ENCODE peak calls at places on chromosomes 1 and 21, in nine cellular contexts. One of them, this sample, is unnamed.

GRCh38 chr1:155093938-155094621 is 15.4 kb downstream of the EFNA3 start:
- DNase-seq in NCI-H2081: peak; percentile 65
- DNase-seq in AML-193: peak; percentile 57
- DNase-seq in SHP77 treated with DMSO at 0.1 percent for 48 hours: peak; percentile 91
- DNase-seq in EL: peak; percentile 43
- DNase-seq in aorta: no peak
- DNase-seq in EH: peak; percentile 62
- DNase-seq in stimulated activated CD4-positive, alpha-beta T cell treated with anti-CD3 and anti-CD28 coated beads, Interleukin-2, amount 100 ng/mL, for 48 hours: no peak
- DNase-seq in caudate nucleus: peak; percentile 44
- DNase-seq in this sample: no peak

GRCh38 chr1:67715819-67716218 is 30.8 kb downstream of the GADD45A start:
- DNase-seq in EL: no peak
- DNase-seq in caudate nucleus: no peak
- DNase-seq in SHP77 treated with DMSO at 0.1 percent for 48 hours: no peak
- DNase-seq in stimulated activated CD4-positive, alpha-beta T cell treated with anti-CD3 and anti-CD28 coated beads, Interleukin-2, amount 100 ng/mL, for 48 hours: no peak
- DNase-seq in aorta: no peak
- DNase-seq in NCI-H2081: no peak
- DNase-seq in AML-193: no peak
- DNase-seq in EH: no peak
- DNase-seq in this sample: no peak

GRCh38 chr21:46390603-46391545 is 66.9 kb downstream of the PCNT start:
- DNase-seq in AML-193: no peak
- DNase-seq in EL: no peak
- DNase-seq in stimulated activated CD4-positive, alpha-beta T cell treated with anti-CD3 and anti-CD28 coated beads, Interleukin-2, amount 100 ng/mL, for 48 hours: no peak
- DNase-seq in SHP77 treated with DMSO at 0.1 percent for 48 hours: no peak
- DNase-seq in NCI-H2081: no peak
- DNase-seq in EH: no peak
- DNase-seq in aorta: no peak
- DNase-seq in caudate nucleus: no peak
- DNase-seq in this sample: no peak

GRCh38 chr1:201405484-201405831 is 6.3 kb upstream of the LAD1 start:
- DNase-seq in NCI-H2081: no peak
- DNase-seq in caudate nucleus: no peak
- DNase-seq in EL: no peak
- DNase-seq in aorta: no peak
- DNase-seq in SHP77 treated with DMSO at 0.1 percent for 48 hours: no peak
- DNase-seq in EH: no peak
- DNase-seq in AML-193: no peak
- DNase-seq in stimulated activated CD4-positive, alpha-beta T cell treated with anti-CD3 and anti-CD28 coated beads, Interleukin-2, amount 100 ng/mL, for 48 hours: no peak
- DNase-seq in this sample: no peak

GRCh38 chr1:10980094-10980577 is 32.3 kb upstream of the TARDBP start:
- DNase-seq in NCI-H2081: no peak
- DNase-seq in EH: peak; percentile 77
- DNase-seq in aorta: peak; percentile 91
- DNase-seq in stimulated activated CD4-positive, alpha-beta T cell treated with anti-CD3 and anti-CD28 coated beads, Interleukin-2, amount 100 ng/mL, for 48 hours: no peak
- DNase-seq in AML-193: no peak
- DNase-seq in SHP77 treated with DMSO at 0.1 percent for 48 hours: no peak
- DNase-seq in EL: peak; percentile 84
- DNase-seq in caudate nucleus: peak; percentile 72
- DNase-seq in this sample: peak; percentile 78

GRCh38 chr1:65065535-65066378 is 82.2 kb upstream of the AK4 start:
- DNase-seq in aorta: peak; percentile 64
- DNase-seq in EH: no peak
- DNase-seq in caudate nucleus: peak; percentile 53
- DNase-seq in stimulated activated CD4-positive, alpha-beta T cell treated with anti-CD3 and anti-CD28 coated beads, Interleukin-2, amount 100 ng/mL, for 48 hours: no peak
- DNase-seq in NCI-H2081: peak; percentile 13
- DNase-seq in AML-193: no peak
- DNase-seq in SHP77 treated with DMSO at 0.1 percent for 48 hours: peak; percentile 20
- DNase-seq in EL: no peak
- DNase-seq in this sample: no peak

GRCh38 chr1:97379387-97380075 is 541.3 kb downstream of the DPYD start:
- DNase-seq in stimulated activated CD4-positive, alpha-beta T cell treated with anti-CD3 and anti-CD28 coated beads, Interleukin-2, amount 100 ng/mL, for 48 hours: no peak
- DNase-seq in EH: peak; percentile 88
- DNase-seq in aorta: no peak
- DNase-seq in NCI-H2081: no peak
- DNase-seq in EL: peak; percentile 73
- DNase-seq in caudate nucleus: no peak
- DNase-seq in SHP77 treated with DMSO at 0.1 percent for 48 hours: no peak
- DNase-seq in AML-193: no peak
- DNase-seq in this sample: no peak

GRCh38 chr1:33277488-33278084 is 21.3 kb downstream of the ZNF362 start:
- DNase-seq in EL: no peak
- DNase-seq in stimulated activated CD4-positive, alpha-beta T cell treated with anti-CD3 and anti-CD28 coated beads, Interleukin-2, amount 100 ng/mL, for 48 hours: no peak
- DNase-seq in caudate nucleus: no peak
- DNase-seq in aorta: peak; percentile 24
- DNase-seq in NCI-H2081: no peak
- DNase-seq in EH: no peak
- DNase-seq in AML-193: no peak
- DNase-seq in SHP77 treated with DMSO at 0.1 percent for 48 hours: no peak
- DNase-seq in this sample: no peak

GRCh38 chr21:35697321-35697808 is 363.0 kb downstream of the SETD4 start:
- DNase-seq in stimulated activated CD4-positive, alpha-beta T cell treated with anti-CD3 and anti-CD28 coated beads, Interleukin-2, amount 100 ng/mL, for 48 hours: no peak
- DNase-seq in caudate nucleus: no peak
- DNase-seq in EH: peak; percentile 66
- DNase-seq in AML-193: no peak
- DNase-seq in SHP77 treated with DMSO at 0.1 percent for 48 hours: peak; percentile 51
- DNase-seq in aorta: peak; percentile 89
- DNase-seq in NCI-H2081: peak; percentile 68
- DNase-seq in EL: peak; percentile 53
- DNase-seq in this sample: peak; percentile 63

GRCh38 chr21:46569071-46569470 is 35.8 kb downstream of the S100B start:
- DNase-seq in stimulated activated CD4-positive, alpha-beta T cell treated with anti-CD3 and anti-CD28 coated beads, Interleukin-2, amount 100 ng/mL, for 48 hours: no peak
- DNase-seq in AML-193: no peak
- DNase-seq in EH: peak; percentile 67
- DNase-seq in aorta: no peak
- DNase-seq in caudate nucleus: no peak
- DNase-seq in EL: no peak
- DNase-seq in SHP77 treated with DMSO at 0.1 percent for 48 hours: no peak
- DNase-seq in NCI-H2081: no peak
- DNase-seq in this sample: no peak

GRCh38 chr1:51910182-51910581 is 31.7 kb upstream of the NRDC start:
- DNase-seq in AML-193: no peak
- DNase-seq in caudate nucleus: no peak
- DNase-seq in EL: no peak
- DNase-seq in EH: no peak
- DNase-seq in SHP77 treated with DMSO at 0.1 percent for 48 hours: no peak
- DNase-seq in stimulated activated CD4-positive, alpha-beta T cell treated with anti-CD3 and anti-CD28 coated beads, Interleukin-2, amount 100 ng/mL, for 48 hours: no peak
- DNase-seq in NCI-H2081: no peak
- DNase-seq in aorta: no peak
- DNase-seq in this sample: no peak

GRCh38 chr1:7220007-7220406 is 434.8 kb downstream of the CAMTA1 start:
- DNase-seq in aorta: no peak
- DNase-seq in stimulated activated CD4-positive, alpha-beta T cell treated with anti-CD3 and anti-CD28 coated beads, Interleukin-2, amount 100 ng/mL, for 48 hours: no peak
- DNase-seq in SHP77 treated with DMSO at 0.1 percent for 48 hours: no peak
- DNase-seq in AML-193: no peak
- DNase-seq in NCI-H2081: no peak
- DNase-seq in EH: peak; percentile 75
- DNase-seq in EL: peak; percentile 73
- DNase-seq in caudate nucleus: no peak
- DNase-seq in this sample: no peak

GRCh38 chr21:15564907-15565306 is 164.9 kb upstream of the USP25 start:
- DNase-seq in EH: no peak
- DNase-seq in stimulated activated CD4-positive, alpha-beta T cell treated with anti-CD3 and anti-CD28 coated beads, Interleukin-2, amount 100 ng/mL, for 48 hours: no peak
- DNase-seq in aorta: no peak
- DNase-seq in NCI-H2081: no peak
- DNase-seq in EL: no peak
- DNase-seq in AML-193: no peak
- DNase-seq in SHP77 treated with DMSO at 0.1 percent for 48 hours: no peak
- DNase-seq in caudate nucleus: no peak
- DNase-seq in this sample: no peak

GRCh38 chr1:147618077-147618569 is 52.2 kb downstream of the ACP6 start:
- DNase-seq in AML-193: no peak
- DNase-seq in EH: no peak
- DNase-seq in SHP77 treated with DMSO at 0.1 percent for 48 hours: no peak
- DNase-seq in caudate nucleus: no peak
- DNase-seq in aorta: no peak
- DNase-seq in stimulated activated CD4-positive, alpha-beta T cell treated with anti-CD3 and anti-CD28 coated beads, Interleukin-2, amount 100 ng/mL, for 48 hours: peak; percentile 16
- DNase-seq in EL: no peak
- DNase-seq in NCI-H2081: no peak
- DNase-seq in this sample: no peak

GRCh38 chr1:12175456-12175797 is 8.6 kb downstream of the TNFRSF1B start:
- DNase-seq in EL: no peak
- DNase-seq in NCI-H2081: no peak
- DNase-seq in SHP77 treated with DMSO at 0.1 percent for 48 hours: no peak
- DNase-seq in aorta: no peak
- DNase-seq in EH: no peak
- DNase-seq in AML-193: no peak
- DNase-seq in stimulated activated CD4-positive, alpha-beta T cell treated with anti-CD3 and anti-CD28 coated beads, Interleukin-2, amount 100 ng/mL, for 48 hours: no peak
- DNase-seq in caudate nucleus: no peak
- DNase-seq in this sample: no peak

GRCh38 chr1:3674100-3675094 is 22.1 kb downstream of the TP73 start:
- DNase-seq in EH: peak; percentile 13
- DNase-seq in caudate nucleus: no peak
- DNase-seq in aorta: peak; percentile 36
- DNase-seq in AML-193: no peak
- DNase-seq in SHP77 treated with DMSO at 0.1 percent for 48 hours: no peak
- DNase-seq in NCI-H2081: no peak
- DNase-seq in EL: no peak
- DNase-seq in stimulated activated CD4-positive, alpha-beta T cell treated with anti-CD3 and anti-CD28 coated beads, Interleukin-2, amount 100 ng/mL, for 48 hours: no peak
- DNase-seq in this sample: no peak

GRCh38 chr1:9413143-9413876 is 120.6 kb downstream of the SPSB1 start:
- DNase-seq in aorta: peak; percentile 87
- DNase-seq in stimulated activated CD4-positive, alpha-beta T cell treated with anti-CD3 and anti-CD28 coated beads, Interleukin-2, amount 100 ng/mL, for 48 hours: peak; percentile 59
- DNase-seq in SHP77 treated with DMSO at 0.1 percent for 48 hours: no peak
- DNase-seq in caudate nucleus: no peak
- DNase-seq in EH: peak; percentile 96
- DNase-seq in EL: peak; percentile 88
- DNase-seq in NCI-H2081: no peak
- DNase-seq in AML-193: no peak
- DNase-seq in this sample: peak; percentile 78

GRCh38 chr1:42162181-42162580 is 2.4 kb downstream of the GUCA2A start:
- DNase-seq in NCI-H2081: no peak
- DNase-seq in aorta: no peak
- DNase-seq in EL: no peak
- DNase-seq in SHP77 treated with DMSO at 0.1 percent for 48 hours: no peak
- DNase-seq in caudate nucleus: no peak
- DNase-seq in EH: no peak
- DNase-seq in stimulated activated CD4-positive, alpha-beta T cell treated with anti-CD3 and anti-CD28 coated beads, Interleukin-2, amount 100 ng/mL, for 48 hours: no peak
- DNase-seq in AML-193: peak; percentile 25
- DNase-seq in this sample: no peak

GRCh38 chr1:207876129-207876528 is 34.8 kb downstream of the CD34 start:
- DNase-seq in AML-193: no peak
- DNase-seq in stimulated activated CD4-positive, alpha-beta T cell treated with anti-CD3 and anti-CD28 coated beads, Interleukin-2, amount 100 ng/mL, for 48 hours: no peak
- DNase-seq in EL: no peak
- DNase-seq in NCI-H2081: no peak
- DNase-seq in aorta: no peak
- DNase-seq in SHP77 treated with DMSO at 0.1 percent for 48 hours: no peak
- DNase-seq in caudate nucleus: no peak
- DNase-seq in EH: peak; percentile 15
- DNase-seq in this sample: no peak

GRCh38 chr21:31872452-31873274 is at the start of gene HUNK:
- DNase-seq in caudate nucleus: peak; percentile 50
- DNase-seq in aorta: no peak
- DNase-seq in EH: peak; percentile 53
- DNase-seq in stimulated activated CD4-positive, alpha-beta T cell treated with anti-CD3 and anti-CD28 coated beads, Interleukin-2, amount 100 ng/mL, for 48 hours: peak; percentile 2
- DNase-seq in NCI-H2081: peak; percentile 40
- DNase-seq in SHP77 treated with DMSO at 0.1 percent for 48 hours: no peak
- DNase-seq in AML-193: no peak
- DNase-seq in EL: peak; percentile 28
- DNase-seq in this sample: no peak

GRCh38 chr1:174892016-174892415 is 107.7 kb upstream of the CACYBP start:
- DNase-seq in aorta: no peak
- DNase-seq in stimulated activated CD4-positive, alpha-beta T cell treated with anti-CD3 and anti-CD28 coated beads, Interleukin-2, amount 100 ng/mL, for 48 hours: no peak
- DNase-seq in caudate nucleus: no peak
- DNase-seq in AML-193: no peak
- DNase-seq in NCI-H2081: no peak
- DNase-seq in EL: no peak
- DNase-seq in SHP77 treated with DMSO at 0.1 percent for 48 hours: no peak
- DNase-seq in EH: no peak
- DNase-seq in this sample: no peak

GRCh38 chr1:6271554-6271953 is 10.7 kb upstream of the GPR153 start:
- DNase-seq in EH: peak; percentile 59
- DNase-seq in stimulated activated CD4-positive, alpha-beta T cell treated with anti-CD3 and anti-CD28 coated beads, Interleukin-2, amount 100 ng/mL, for 48 hours: no peak
- DNase-seq in SHP77 treated with DMSO at 0.1 percent for 48 hours: no peak
- DNase-seq in EL: peak; percentile 17
- DNase-seq in aorta: no peak
- DNase-seq in AML-193: no peak
- DNase-seq in caudate nucleus: no peak
- DNase-seq in NCI-H2081: peak; percentile 64
- DNase-seq in this sample: no peak

GRCh38 chr1:106868828-106869227 is 187.6 kb upstream of the PRMT6 start:
- DNase-seq in caudate nucleus: no peak
- DNase-seq in SHP77 treated with DMSO at 0.1 percent for 48 hours: no peak
- DNase-seq in aorta: no peak
- DNase-seq in stimulated activated CD4-positive, alpha-beta T cell treated with anti-CD3 and anti-CD28 coated beads, Interleukin-2, amount 100 ng/mL, for 48 hours: no peak
- DNase-seq in NCI-H2081: no peak
- DNase-seq in EH: no peak
- DNase-seq in EL: no peak
- DNase-seq in AML-193: no peak
- DNase-seq in this sample: no peak

GRCh38 chr1:63119575-63120155 is 202.7 kb upstream of the FOXD3 start:
- DNase-seq in EH: peak; percentile 21
- DNase-seq in caudate nucleus: no peak
- DNase-seq in NCI-H2081: no peak
- DNase-seq in EL: no peak
- DNase-seq in aorta: no peak
- DNase-seq in SHP77 treated with DMSO at 0.1 percent for 48 hours: no peak
- DNase-seq in AML-193: no peak
- DNase-seq in stimulated activated CD4-positive, alpha-beta T cell treated with anti-CD3 and anti-CD28 coated beads, Interleukin-2, amount 100 ng/mL, for 48 hours: no peak
- DNase-seq in this sample: no peak

GRCh38 chr1:30615076-30615795 is 108.1 kb downstream of the MATN1 start:
- DNase-seq in aorta: no peak
- DNase-seq in stimulated activated CD4-positive, alpha-beta T cell treated with anti-CD3 and anti-CD28 coated beads, Interleukin-2, amount 100 ng/mL, for 48 hours: no peak
- DNase-seq in NCI-H2081: no peak
- DNase-seq in EH: no peak
- DNase-seq in SHP77 treated with DMSO at 0.1 percent for 48 hours: no peak
- DNase-seq in EL: no peak
- DNase-seq in AML-193: no peak
- DNase-seq in caudate nucleus: no peak
- DNase-seq in this sample: no peak

GRCh38 chr1:20440785-20441200 is 45.2 kb downstream of the CAMK2N1 start:
- DNase-seq in EH: peak; percentile 66
- DNase-seq in SHP77 treated with DMSO at 0.1 percent for 48 hours: no peak
- DNase-seq in caudate nucleus: peak; percentile 31
- DNase-seq in NCI-H2081: peak; percentile 29
- DNase-seq in stimulated activated CD4-positive, alpha-beta T cell treated with anti-CD3 and anti-CD28 coated beads, Interleukin-2, amount 100 ng/mL, for 48 hours: peak; percentile 42
- DNase-seq in aorta: no peak
- DNase-seq in EL: peak; percentile 56
- DNase-seq in AML-193: no peak
- DNase-seq in this sample: no peak

GRCh38 chr1:89998306-89998705 is 3.4 kb downstream of the ZNF326 start:
- DNase-seq in NCI-H2081: no peak
- DNase-seq in stimulated activated CD4-positive, alpha-beta T cell treated with anti-CD3 and anti-CD28 coated beads, Interleukin-2, amount 100 ng/mL, for 48 hours: no peak
- DNase-seq in EH: peak; percentile 51
- DNase-seq in AML-193: no peak
- DNase-seq in aorta: no peak
- DNase-seq in SHP77 treated with DMSO at 0.1 percent for 48 hours: no peak
- DNase-seq in caudate nucleus: no peak
- DNase-seq in EL: peak; percentile 33
- DNase-seq in this sample: no peak

GRCh38 chr1:168135116-168135981 is 1.4 kb downstream of the GPR161 start:
- DNase-seq in caudate nucleus: no peak
- DNase-seq in stimulated activated CD4-positive, alpha-beta T cell treated with anti-CD3 and anti-CD28 coated beads, Interleukin-2, amount 100 ng/mL, for 48 hours: no peak
- DNase-seq in EL: peak; percentile 41
- DNase-seq in aorta: no peak
- DNase-seq in AML-193: no peak
- DNase-seq in NCI-H2081: no peak
- DNase-seq in SHP77 treated with DMSO at 0.1 percent for 48 hours: no peak
- DNase-seq in EH: peak; percentile 32
- DNase-seq in this sample: no peak

GRCh38 chr21:31983120-31983519 is 110.3 kb downstream of the HUNK start:
- DNase-seq in AML-193: no peak
- DNase-seq in aorta: no peak
- DNase-seq in stimulated activated CD4-positive, alpha-beta T cell treated with anti-CD3 and anti-CD28 coated beads, Interleukin-2, amount 100 ng/mL, for 48 hours: no peak
- DNase-seq in EH: no peak
- DNase-seq in NCI-H2081: no peak
- DNase-seq in caudate nucleus: no peak
- DNase-seq in SHP77 treated with DMSO at 0.1 percent for 48 hours: no peak
- DNase-seq in EL: no peak
- DNase-seq in this sample: no peak

GRCh38 chr1:17355898-17356297 is 16.1 kb upstream of the PADI6 start:
- DNase-seq in NCI-H2081: no peak
- DNase-seq in EL: no peak
- DNase-seq in SHP77 treated with DMSO at 0.1 percent for 48 hours: no peak
- DNase-seq in caudate nucleus: no peak
- DNase-seq in stimulated activated CD4-positive, alpha-beta T cell treated with anti-CD3 and anti-CD28 coated beads, Interleukin-2, amount 100 ng/mL, for 48 hours: no peak
- DNase-seq in AML-193: no peak
- DNase-seq in aorta: no peak
- DNase-seq in EH: no peak
- DNase-seq in this sample: no peak